ENCODE peak calls at places on chromosomes 11 and 22, in ten cellular contexts. One of them, this sample, is unnamed.

GRCh38 chr22:49971232-49972162 is 10.9 kb downstream of the PIM3 start:
- DNase-seq in spleen: peak; percentile 94
- DNase-seq in ovary: peak; percentile 85
- DNase-seq in prostate gland: peak; percentile 51
- DNase-seq in tibial nerve: peak; percentile 61
- DNase-seq in right lobe of liver: peak; percentile 96
- DNase-seq in heart left ventricle: peak; percentile 77
- DNase-seq in sigmoid colon: peak; percentile 88
- DNase-seq in Peyer's patch: peak; percentile 68
- DNase-seq in gastrocnemius medialis: peak; percentile 94
- DNase-seq in this sample: peak; percentile 92

GRCh38 chr11:69165775-69166174 is 10.0 kb downstream of the SMIM38 start:
- DNase-seq in spleen: no peak
- DNase-seq in ovary: no peak
- DNase-seq in prostate gland: no peak
- DNase-seq in tibial nerve: no peak
- DNase-seq in right lobe of liver: no peak
- DNase-seq in heart left ventricle: no peak
- DNase-seq in sigmoid colon: no peak
- DNase-seq in Peyer's patch: no peak
- DNase-seq in gastrocnemius medialis: no peak
- DNase-seq in this sample: no peak

GRCh38 chr11:130055637-130056036 is 14.1 kb upstream of the APLP2 start:
- DNase-seq in spleen: no peak
- DNase-seq in ovary: no peak
- DNase-seq in prostate gland: no peak
- DNase-seq in tibial nerve: no peak
- DNase-seq in right lobe of liver: no peak
- DNase-seq in heart left ventricle: no peak
- DNase-seq in sigmoid colon: no peak
- DNase-seq in Peyer's patch: no peak
- DNase-seq in gastrocnemius medialis: no peak
- DNase-seq in this sample: no peak

GRCh38 chr11:134574947-134575346 is 162.9 kb upstream of the B3GAT1 start:
- DNase-seq in spleen: peak; percentile 62
- DNase-seq in ovary: no peak
- DNase-seq in prostate gland: no peak
- DNase-seq in tibial nerve: no peak
- DNase-seq in right lobe of liver: no peak
- DNase-seq in heart left ventricle: no peak
- DNase-seq in sigmoid colon: peak; percentile 22
- DNase-seq in Peyer's patch: no peak
- DNase-seq in gastrocnemius medialis: no peak
- DNase-seq in this sample: no peak

GRCh38 chr11:128180446-128181089 is 406.8 kb downstream of the ETS1 start:
- DNase-seq in spleen: no peak
- DNase-seq in ovary: no peak
- DNase-seq in prostate gland: no peak
- DNase-seq in tibial nerve: no peak
- DNase-seq in right lobe of liver: no peak
- DNase-seq in heart left ventricle: no peak
- DNase-seq in sigmoid colon: no peak
- DNase-seq in Peyer's patch: no peak
- DNase-seq in gastrocnemius medialis: no peak
- DNase-seq in this sample: no peak

GRCh38 chr22:44537016-44537936 is 39.2 kb upstream of the RTL6 start:
- DNase-seq in spleen: no peak
- DNase-seq in ovary: no peak
- DNase-seq in prostate gland: no peak
- DNase-seq in tibial nerve: no peak
- DNase-seq in right lobe of liver: no peak
- DNase-seq in heart left ventricle: no peak
- DNase-seq in sigmoid colon: no peak
- DNase-seq in Peyer's patch: no peak
- DNase-seq in gastrocnemius medialis: no peak
- DNase-seq in this sample: no peak

GRCh38 chr22:50641696-50642607 is 14.0 kb upstream of the ARSA start:
- DNase-seq in spleen: no peak
- DNase-seq in ovary: peak; percentile 28
- DNase-seq in prostate gland: no peak
- DNase-seq in tibial nerve: no peak
- DNase-seq in right lobe of liver: peak; percentile 88
- DNase-seq in heart left ventricle: peak; percentile 40
- DNase-seq in sigmoid colon: peak; percentile 64
- DNase-seq in Peyer's patch: no peak
- DNase-seq in gastrocnemius medialis: no peak
- DNase-seq in this sample: no peak

GRCh38 chr11:128576555-128576954 is 10.8 kb downstream of the ETS1 start:
- DNase-seq in spleen: no peak
- DNase-seq in ovary: no peak
- DNase-seq in prostate gland: no peak
- DNase-seq in tibial nerve: no peak
- DNase-seq in right lobe of liver: no peak
- DNase-seq in heart left ventricle: no peak
- DNase-seq in sigmoid colon: peak; percentile 45
- DNase-seq in Peyer's patch: no peak
- DNase-seq in gastrocnemius medialis: no peak
- DNase-seq in this sample: no peak

GRCh38 chr11:7514099-7514725 is 413 bp downstream of the PPFIBP2 start:
- DNase-seq in spleen: no peak
- DNase-seq in ovary: no peak
- DNase-seq in prostate gland: peak; percentile 49
- DNase-seq in tibial nerve: no peak
- DNase-seq in right lobe of liver: peak; percentile 66
- DNase-seq in heart left ventricle: peak; percentile 24
- DNase-seq in sigmoid colon: peak; percentile 73
- DNase-seq in Peyer's patch: peak; percentile 32
- DNase-seq in gastrocnemius medialis: no peak
- DNase-seq in this sample: no peak

GRCh38 chr11:7515544-7515943 is 1.7 kb downstream of the PPFIBP2 start:
- DNase-seq in spleen: no peak
- DNase-seq in ovary: no peak
- DNase-seq in prostate gland: no peak
- DNase-seq in tibial nerve: no peak
- DNase-seq in right lobe of liver: no peak
- DNase-seq in heart left ventricle: no peak
- DNase-seq in sigmoid colon: no peak
- DNase-seq in Peyer's patch: no peak
- DNase-seq in gastrocnemius medialis: no peak
- DNase-seq in this sample: no peak

GRCh38 chr11:7512525-7513209 is 1.1 kb upstream of the PPFIBP2 start:
- DNase-seq in spleen: peak; percentile 93
- DNase-seq in ovary: peak; percentile 73
- DNase-seq in prostate gland: peak; percentile 49
- DNase-seq in tibial nerve: peak; percentile 73
- DNase-seq in right lobe of liver: peak; percentile 72
- DNase-seq in heart left ventricle: peak; percentile 84
- DNase-seq in sigmoid colon: peak; percentile 89
- DNase-seq in Peyer's patch: peak; percentile 83
- DNase-seq in gastrocnemius medialis: peak; percentile 96
- DNase-seq in this sample: peak; percentile 58

GRCh38 chr11:7511405-7511804 is 2.4 kb upstream of the PPFIBP2 start:
- DNase-seq in spleen: no peak
- DNase-seq in ovary: peak; percentile 49
- DNase-seq in prostate gland: peak; percentile 89
- DNase-seq in tibial nerve: peak; percentile 66
- DNase-seq in right lobe of liver: peak; percentile 81
- DNase-seq in heart left ventricle: peak; percentile 61
- DNase-seq in sigmoid colon: peak; percentile 82
- DNase-seq in Peyer's patch: peak; percentile 69
- DNase-seq in gastrocnemius medialis: peak; percentile 94
- DNase-seq in this sample: peak; percentile 31

DNA sequence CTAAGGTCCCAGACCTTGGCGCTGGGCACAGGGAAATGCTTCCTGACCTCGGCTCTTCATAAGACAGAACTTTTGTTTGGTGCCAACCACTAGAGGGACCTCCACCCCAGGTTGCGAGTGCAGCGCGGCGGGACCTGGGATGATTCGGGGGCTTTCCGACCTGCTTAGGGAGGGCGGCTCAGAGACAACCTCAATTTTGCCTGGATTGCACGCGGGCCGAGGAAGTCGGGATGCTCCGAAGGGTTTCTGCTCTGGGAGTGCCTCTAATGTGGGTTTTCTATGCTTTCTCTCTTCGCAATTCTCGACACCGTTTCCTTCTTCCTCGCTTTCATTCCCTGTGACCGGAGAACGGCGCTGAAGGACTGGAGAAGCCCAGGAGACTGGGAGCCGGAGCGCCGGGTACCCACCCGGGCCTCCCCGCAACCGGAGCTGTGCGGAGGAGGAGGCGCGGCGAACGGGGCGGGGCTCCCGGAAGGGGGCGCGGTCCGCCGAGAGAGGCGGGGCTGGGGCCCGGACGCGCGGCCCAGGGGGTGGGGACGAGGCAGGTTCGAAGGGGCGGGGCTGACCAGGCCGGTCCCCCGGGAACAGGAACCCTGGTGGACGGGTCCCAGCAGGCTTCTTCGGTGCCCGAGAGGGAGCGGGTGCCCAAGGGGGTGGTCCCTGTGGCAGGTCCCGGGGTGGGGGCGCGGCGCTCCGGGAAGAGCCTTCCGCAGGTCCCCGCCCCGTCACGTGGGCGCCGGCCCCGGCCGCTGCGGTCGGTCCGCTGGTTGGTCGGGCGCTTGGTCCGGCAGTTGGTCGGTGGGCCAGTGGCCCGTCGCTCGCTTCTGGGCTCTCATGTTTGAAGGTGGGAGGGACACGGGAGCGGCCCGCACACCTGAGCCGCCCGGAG is at the start of gene PPFIBP2:
- DNase-seq in spleen: peak; percentile 97
- DNase-seq in ovary: peak; percentile 87
- DNase-seq in prostate gland: peak; percentile 94
- DNase-seq in tibial nerve: peak; percentile 67
- DNase-seq in right lobe of liver: peak; percentile 96
- DNase-seq in heart left ventricle: peak; percentile 89
- DNase-seq in sigmoid colon: peak; percentile 89
- DNase-seq in Peyer's patch: peak; percentile 83
- DNase-seq in gastrocnemius medialis: peak; percentile 88
- DNase-seq in this sample: peak; percentile 74
- TF ChIP-seq POLR2A in spleen: no peak
- TF ChIP-seq POLR2A in ovary: peak; percentile 46
- TF ChIP-seq POLR2A in prostate gland: peak; percentile 85
- TF ChIP-seq POLR2A in tibial nerve: peak; percentile 45
- TF ChIP-seq POLR2A in right lobe of liver: peak; percentile 92
- TF ChIP-seq POLR2A in heart left ventricle: no peak
- TF ChIP-seq POLR2A in sigmoid colon: peak; percentile 33
- TF ChIP-seq POLR2A in Peyer's patch: peak; percentile 41
- TF ChIP-seq POLR2A in gastrocnemius medialis: peak; percentile 88
- TF ChIP-seq POLR2A in this sample: peak; percentile 38

GRCh38 chr11:83122766-83123165 is 34.2 kb upstream of the PCF11 start:
- DNase-seq in spleen: no peak
- DNase-seq in ovary: no peak
- DNase-seq in prostate gland: no peak
- DNase-seq in tibial nerve: no peak
- DNase-seq in right lobe of liver: no peak
- DNase-seq in heart left ventricle: no peak
- DNase-seq in sigmoid colon: no peak
- DNase-seq in Peyer's patch: no peak
- DNase-seq in gastrocnemius medialis: no peak
- DNase-seq in this sample: no peak

GRCh38 chr11:83119216-83119615 is 37.7 kb upstream of the PCF11 start:
- DNase-seq in spleen: no peak
- DNase-seq in ovary: no peak
- DNase-seq in prostate gland: no peak
- DNase-seq in tibial nerve: no peak
- DNase-seq in right lobe of liver: no peak
- DNase-seq in heart left ventricle: no peak
- DNase-seq in sigmoid colon: no peak
- DNase-seq in Peyer's patch: no peak
- DNase-seq in gastrocnemius medialis: no peak
- DNase-seq in this sample: no peak

GRCh38 chr11:83118814-83119213 is 38.1 kb upstream of the PCF11 start:
- DNase-seq in spleen: no peak
- DNase-seq in ovary: no peak
- DNase-seq in prostate gland: no peak
- DNase-seq in tibial nerve: no peak
- DNase-seq in right lobe of liver: no peak
- DNase-seq in heart left ventricle: no peak
- DNase-seq in sigmoid colon: no peak
- DNase-seq in Peyer's patch: no peak
- DNase-seq in gastrocnemius medialis: no peak
- DNase-seq in this sample: no peak

GRCh38 chr11:83122050-83122449 is 34.9 kb upstream of the PCF11 start:
- DNase-seq in spleen: no peak
- DNase-seq in ovary: no peak
- DNase-seq in prostate gland: no peak
- DNase-seq in tibial nerve: no peak
- DNase-seq in right lobe of liver: no peak
- DNase-seq in heart left ventricle: no peak
- DNase-seq in sigmoid colon: no peak
- DNase-seq in Peyer's patch: no peak
- DNase-seq in gastrocnemius medialis: no peak
- DNase-seq in this sample: no peak

GRCh38 chr11:83120328-83120727 is 36.6 kb upstream of the PCF11 start:
- DNase-seq in spleen: no peak
- DNase-seq in ovary: no peak
- DNase-seq in prostate gland: no peak
- DNase-seq in tibial nerve: no peak
- DNase-seq in right lobe of liver: no peak
- DNase-seq in heart left ventricle: no peak
- DNase-seq in sigmoid colon: no peak
- DNase-seq in Peyer's patch: no peak
- DNase-seq in gastrocnemius medialis: no peak
- DNase-seq in this sample: no peak
- H3K4me1 ChIP-seq in spleen: peaks cover 33% of the 10 kb centered on the region
- H3K4me1 ChIP-seq in ovary: peaks cover 2% of the 10 kb centered on the region
- H3K4me1 ChIP-seq in prostate gland: no peaks in the 10 kb centered on the region
- H3K4me1 ChIP-seq in tibial nerve: peaks cover 22% of the 10 kb centered on the region
- H3K4me1 ChIP-seq in right lobe of liver: peaks cover 11% of the 10 kb centered on the region
- H3K4me1 ChIP-seq in heart left ventricle: no peaks in the 10 kb centered on the region
- H3K4me1 ChIP-seq in sigmoid colon: no peaks in the 10 kb centered on the region
- H3K4me1 ChIP-seq in Peyer's patch: peaks cover 11% of the 10 kb centered on the region
- H3K4me1 ChIP-seq in gastrocnemius medialis: no peaks in the 10 kb centered on the region
- H3K4me1 ChIP-seq in this sample: peaks cover 4% of the 10 kb centered on the region

DNA sequence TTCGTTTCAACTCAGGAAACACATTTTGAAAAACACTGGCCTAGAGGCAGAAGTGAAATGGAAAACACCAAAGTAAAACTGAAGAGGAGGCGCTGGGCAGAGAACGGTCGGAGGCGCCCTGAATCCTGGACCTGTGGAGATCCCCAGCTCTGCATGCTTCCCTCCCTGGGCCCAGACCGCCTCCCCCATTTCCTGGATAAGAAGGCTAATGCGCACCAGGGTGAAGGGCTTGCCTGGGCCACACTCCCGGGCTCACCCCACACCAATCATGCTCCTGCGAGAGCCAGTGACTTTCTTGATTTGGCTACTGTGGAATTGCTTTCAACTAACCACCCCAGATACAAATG is 167.1 kb downstream of the CRYBB2 start:
- DNase-seq in spleen: no peak
- DNase-seq in ovary: no peak
- DNase-seq in prostate gland: no peak
- DNase-seq in tibial nerve: no peak
- DNase-seq in right lobe of liver: no peak
- DNase-seq in heart left ventricle: no peak
- DNase-seq in sigmoid colon: no peak
- DNase-seq in Peyer's patch: no peak
- DNase-seq in gastrocnemius medialis: no peak
- DNase-seq in this sample: no peak
- H3K27ac ChIP-seq in spleen: peak overlapping the region; percentile 42
- H3K27ac ChIP-seq in ovary: no peak overlapping the region
- H3K27ac ChIP-seq in prostate gland: no peak overlapping the region
- H3K27ac ChIP-seq in tibial nerve: no peak overlapping the region
- H3K27ac ChIP-seq in right lobe of liver: no peak overlapping the region
- H3K27ac ChIP-seq in heart left ventricle: no peak overlapping the region
- H3K27ac ChIP-seq in sigmoid colon: no peak overlapping the region
- H3K27ac ChIP-seq in Peyer's patch: no peak overlapping the region
- H3K27ac ChIP-seq in gastrocnemius medialis: no peak overlapping the region
- H3K27ac ChIP-seq in this sample: no peak overlapping the region

GRCh38 chr11:2884424-2884815 is 1.2 kb downstream of the CDKN1C start:
- DNase-seq in spleen: peak; percentile 84
- DNase-seq in ovary: peak; percentile 68
- DNase-seq in prostate gland: no peak
- DNase-seq in tibial nerve: no peak
- DNase-seq in right lobe of liver: no peak
- DNase-seq in heart left ventricle: peak; percentile 69
- DNase-seq in sigmoid colon: peak; percentile 88
- DNase-seq in Peyer's patch: no peak
- DNase-seq in gastrocnemius medialis: peak; percentile 54
- DNase-seq in this sample: peak; percentile 62
- TF ChIP-seq POLR2A in spleen: no peak
- TF ChIP-seq POLR2A in ovary: no peak
- TF ChIP-seq POLR2A in prostate gland: peak; percentile 27
- TF ChIP-seq POLR2A in tibial nerve: no peak
- TF ChIP-seq POLR2A in right lobe of liver: no peak
- TF ChIP-seq POLR2A in heart left ventricle: no peak
- TF ChIP-seq POLR2A in sigmoid colon: no peak
- TF ChIP-seq POLR2A in Peyer's patch: no peak
- TF ChIP-seq POLR2A in gastrocnemius medialis: peak; percentile 67
- TF ChIP-seq POLR2A in this sample: no peak

This sample was measured in uterus.